ENCODE peak calls at places on chromosomes 12 and 14, in eight cellular contexts. One of them, this sample, is unnamed.

GRCh38 chr12:80551897-80552296 is 107.9 kb downstream of the PTPRQ start:
- DNase-seq in left ventricle myocardium inferior: no peak
- DNase-seq in brain microvascular endothelial cell: peak
- DNase-seq in stomach: no peak
- DNase-seq in testis: no peak
- DNase-seq in H9: no peak
- DNase-seq in CD4-positive, alpha-beta T cell: no peak
- DNase-seq in prostate gland: no peak
- DNase-seq in this sample: no peak

GRCh38 chr12:50618864-50619609 is 114.3 kb downstream of the DIP2B start:
- DNase-seq in brain microvascular endothelial cell: peak
- DNase-seq in testis: no peak
- DNase-seq in left ventricle myocardium inferior: no peak
- DNase-seq in CD4-positive, alpha-beta T cell: no peak
- DNase-seq in H9: no peak
- DNase-seq in prostate gland: no peak
- DNase-seq in stomach: no peak
- DNase-seq in this sample: no peak

GRCh38 chr12:53231859-53232640 is at the start of gene RARG:
- DNase-seq in brain microvascular endothelial cell: no peak
- DNase-seq in prostate gland: peak
- DNase-seq in testis: no peak
- DNase-seq in CD4-positive, alpha-beta T cell: peak
- DNase-seq in left ventricle myocardium inferior: peak
- DNase-seq in stomach: peak
- DNase-seq in H9: peak
- DNase-seq in this sample: peak

GRCh38 chr14:76760331-76761197 is 704 bp upstream of the VASH1 start:
- DNase-seq in H9: peak
- DNase-seq in brain microvascular endothelial cell: no peak
- DNase-seq in stomach: no peak
- DNase-seq in prostate gland: peak
- DNase-seq in CD4-positive, alpha-beta T cell: no peak
- DNase-seq in testis: peak
- DNase-seq in left ventricle myocardium inferior: no peak
- DNase-seq in this sample: no peak

GRCh38 chr14:99756796-99757195 is 36.4 kb upstream of the EML1 start:
- DNase-seq in left ventricle myocardium inferior: no peak
- DNase-seq in brain microvascular endothelial cell: no peak
- DNase-seq in CD4-positive, alpha-beta T cell: no peak
- DNase-seq in H9: no peak
- DNase-seq in testis: no peak
- DNase-seq in prostate gland: no peak
- DNase-seq in stomach: no peak
- DNase-seq in this sample: no peak

GRCh38 chr12:30847259-30847658 is 79.3 kb upstream of the TSPAN11 start:
- DNase-seq in CD4-positive, alpha-beta T cell: no peak
- DNase-seq in prostate gland: peak
- DNase-seq in testis: no peak
- DNase-seq in H9: peak
- DNase-seq in left ventricle myocardium inferior: no peak
- DNase-seq in stomach: no peak
- DNase-seq in brain microvascular endothelial cell: peak
- DNase-seq in this sample: no peak

GRCh38 chr14:36520601-36521525 is 831 bp upstream of the NKX2-1 start:
- DNase-seq in testis: no peak
- DNase-seq in CD4-positive, alpha-beta T cell: no peak
- DNase-seq in H9: peak
- DNase-seq in stomach: peak
- DNase-seq in brain microvascular endothelial cell: no peak
- DNase-seq in prostate gland: no peak
- DNase-seq in left ventricle myocardium inferior: no peak
- DNase-seq in this sample: no peak

GRCh38 chr12:113582521-113583218 is 111.0 kb upstream of the LHX5 start:
- DNase-seq in brain microvascular endothelial cell: no peak
- DNase-seq in testis: no peak
- DNase-seq in CD4-positive, alpha-beta T cell: no peak
- DNase-seq in H9: no peak
- DNase-seq in left ventricle myocardium inferior: no peak
- DNase-seq in stomach: no peak
- DNase-seq in prostate gland: no peak
- DNase-seq in this sample: no peak

GRCh38 chr12:6193853-6194815 is 6.1 kb upstream of the CD9 start:
- DNase-seq in prostate gland: no peak
- DNase-seq in left ventricle myocardium inferior: no peak
- DNase-seq in CD4-positive, alpha-beta T cell: no peak
- DNase-seq in H9: peak
- DNase-seq in brain microvascular endothelial cell: no peak
- DNase-seq in stomach: peak
- DNase-seq in testis: no peak
- DNase-seq in this sample: no peak

GRCh38 chr14:77707355-77707723 is 484 bp downstream of the ALKBH1 start:
- DNase-seq in prostate gland: peak
- DNase-seq in left ventricle myocardium inferior: no peak
- DNase-seq in H9: no peak
- DNase-seq in CD4-positive, alpha-beta T cell: no peak
- DNase-seq in brain microvascular endothelial cell: peak
- DNase-seq in testis: peak
- DNase-seq in stomach: no peak
- DNase-seq in this sample: peak

GRCh38 chr12:108839011-108839889 is 18.1 kb downstream of the SSH1 start:
- DNase-seq in left ventricle myocardium inferior: peak
- DNase-seq in H9: no peak
- DNase-seq in prostate gland: peak
- DNase-seq in CD4-positive, alpha-beta T cell: no peak
- DNase-seq in brain microvascular endothelial cell: no peak
- DNase-seq in testis: peak
- DNase-seq in stomach: no peak
- DNase-seq in this sample: no peak

GRCh38 chr14:73762375-73762822 is 48.2 kb upstream of the PNMA1 start:
- DNase-seq in prostate gland: no peak
- DNase-seq in stomach: no peak
- DNase-seq in left ventricle myocardium inferior: no peak
- DNase-seq in testis: no peak
- DNase-seq in brain microvascular endothelial cell: no peak
- DNase-seq in H9: no peak
- DNase-seq in CD4-positive, alpha-beta T cell: no peak
- DNase-seq in this sample: no peak

GRCh38 chr14:38536376-38537038 is 280.6 kb upstream of the CLEC14A start:
- DNase-seq in brain microvascular endothelial cell: no peak
- DNase-seq in H9: no peak
- DNase-seq in CD4-positive, alpha-beta T cell: no peak
- DNase-seq in testis: no peak
- DNase-seq in prostate gland: no peak
- DNase-seq in stomach: no peak
- DNase-seq in left ventricle myocardium inferior: no peak
- DNase-seq in this sample: no peak

GRCh38 chr14:68308695-68309094 is 484.2 kb downstream of the ZFP36L1 start:
- DNase-seq in brain microvascular endothelial cell: no peak
- DNase-seq in testis: no peak
- DNase-seq in stomach: no peak
- DNase-seq in CD4-positive, alpha-beta T cell: no peak
- DNase-seq in H9: no peak
- DNase-seq in left ventricle myocardium inferior: no peak
- DNase-seq in prostate gland: no peak
- DNase-seq in this sample: no peak

GRCh38 chr14:68309121-68309520 is 483.7 kb downstream of the ZFP36L1 start:
- DNase-seq in testis: no peak
- DNase-seq in H9: no peak
- DNase-seq in prostate gland: no peak
- DNase-seq in left ventricle myocardium inferior: no peak
- DNase-seq in CD4-positive, alpha-beta T cell: no peak
- DNase-seq in brain microvascular endothelial cell: no peak
- DNase-seq in stomach: no peak
- DNase-seq in this sample: no peak

GRCh38 chr14:68306934-68307758 is 485.7 kb downstream of the ZFP36L1 start:
- DNase-seq in prostate gland: peak
- DNase-seq in CD4-positive, alpha-beta T cell: no peak
- DNase-seq in H9: no peak
- DNase-seq in brain microvascular endothelial cell: no peak
- DNase-seq in left ventricle myocardium inferior: no peak
- DNase-seq in testis: no peak
- DNase-seq in stomach: peak
- DNase-seq in this sample: no peak

GRCh38 chr14:68307769-68308168 is 485.1 kb downstream of the ZFP36L1 start:
- DNase-seq in prostate gland: peak
- DNase-seq in testis: no peak
- DNase-seq in CD4-positive, alpha-beta T cell: no peak
- DNase-seq in H9: no peak
- DNase-seq in left ventricle myocardium inferior: no peak
- DNase-seq in brain microvascular endothelial cell: no peak
- DNase-seq in stomach: no peak
- DNase-seq in this sample: no peak

GRCh38 chr14:68309631-68310030 is 483.2 kb downstream of the ZFP36L1 start:
- DNase-seq in left ventricle myocardium inferior: no peak
- DNase-seq in H9: no peak
- DNase-seq in testis: no peak
- DNase-seq in prostate gland: no peak
- DNase-seq in stomach: no peak
- DNase-seq in brain microvascular endothelial cell: no peak
- DNase-seq in CD4-positive, alpha-beta T cell: no peak
- DNase-seq in this sample: no peak
- H3K27ac ChIP-seq in left ventricle myocardium inferior: peak
- H3K27ac ChIP-seq in H9: no peak
- H3K27ac ChIP-seq in testis: no peak
- H3K27ac ChIP-seq in prostate gland: peak
- H3K27ac ChIP-seq in stomach: peak
- H3K27ac ChIP-seq in brain microvascular endothelial cell: no peak
- H3K27ac ChIP-seq in CD4-positive, alpha-beta T cell: no peak
- H3K27ac ChIP-seq in this sample: no peak

DNA sequence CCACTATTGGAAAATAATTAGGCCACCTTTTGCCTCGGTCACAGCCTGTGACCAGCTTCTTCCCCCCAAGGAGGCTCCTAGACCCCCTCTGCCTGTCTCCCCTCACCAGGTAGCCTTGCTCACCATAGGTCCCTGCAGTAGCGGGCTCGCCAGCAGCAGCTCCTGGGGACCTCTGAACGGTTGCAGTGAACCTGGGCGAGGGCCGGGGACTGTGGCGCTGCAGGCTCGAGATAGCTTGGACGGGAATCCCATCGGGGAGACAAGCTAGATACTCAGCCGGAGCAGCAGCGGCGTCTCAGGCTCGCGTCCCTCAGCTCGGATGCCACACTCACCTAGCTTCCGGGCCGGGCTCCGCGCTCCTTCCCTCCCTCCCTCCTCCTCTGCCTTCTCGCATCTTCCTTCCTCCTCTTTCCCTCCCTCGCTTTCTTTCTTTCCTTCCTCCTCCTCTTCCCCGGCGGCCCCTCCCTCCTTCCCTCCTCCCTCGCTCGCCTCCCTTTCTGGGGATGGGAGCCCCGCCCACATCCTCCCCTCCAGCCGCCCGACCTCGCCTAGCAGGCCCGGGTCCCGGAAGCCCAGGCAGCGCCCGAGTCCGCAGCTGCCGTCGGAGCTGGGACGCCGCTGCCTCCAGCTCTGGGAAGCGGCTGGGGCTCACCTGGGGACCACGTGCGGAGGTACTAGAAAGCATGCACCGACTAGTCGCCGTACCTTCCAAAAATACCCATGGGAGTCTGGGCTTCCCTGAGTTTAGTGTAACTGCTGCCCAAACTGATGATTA is at the start of gene BMP4:
- DNase-seq in prostate gland: peak
- DNase-seq in stomach: peak
- DNase-seq in left ventricle myocardium inferior: peak
- DNase-seq in testis: peak
- DNase-seq in H9: peak
- DNase-seq in CD4-positive, alpha-beta T cell: no peak
- DNase-seq in brain microvascular endothelial cell: peak
- DNase-seq in this sample: no peak
- H3K27ac ChIP-seq in prostate gland: peak
- H3K27ac ChIP-seq in stomach: peak
- H3K27ac ChIP-seq in left ventricle myocardium inferior: peak
- H3K27ac ChIP-seq in testis: no peak
- H3K27ac ChIP-seq in H9: no peak
- H3K27ac ChIP-seq in CD4-positive, alpha-beta T cell: no peak
- H3K27ac ChIP-seq in brain microvascular endothelial cell: no peak
- H3K27ac ChIP-seq in this sample: no peak

GRCh38 chr12:27289414-27289813 is 43.2 kb upstream of the BMAL2 start:
- DNase-seq in left ventricle myocardium inferior: no peak
- DNase-seq in H9: no peak
- DNase-seq in testis: no peak
- DNase-seq in brain microvascular endothelial cell: no peak
- DNase-seq in CD4-positive, alpha-beta T cell: no peak
- DNase-seq in prostate gland: no peak
- DNase-seq in stomach: no peak
- DNase-seq in this sample: no peak

GRCh38 chr12:27290501-27291168 is 42.0 kb upstream of the BMAL2 start:
- DNase-seq in CD4-positive, alpha-beta T cell: no peak
- DNase-seq in stomach: no peak
- DNase-seq in H9: no peak
- DNase-seq in testis: no peak
- DNase-seq in left ventricle myocardium inferior: no peak
- DNase-seq in prostate gland: no peak
- DNase-seq in brain microvascular endothelial cell: no peak
- DNase-seq in this sample: no peak

GRCh38 chr12:27292718-27293117 is 39.9 kb upstream of the BMAL2 start:
- DNase-seq in H9: no peak
- DNase-seq in prostate gland: no peak
- DNase-seq in left ventricle myocardium inferior: no peak
- DNase-seq in stomach: no peak
- DNase-seq in brain microvascular endothelial cell: no peak
- DNase-seq in CD4-positive, alpha-beta T cell: no peak
- DNase-seq in testis: no peak
- DNase-seq in this sample: no peak

GRCh38 chr12:27293463-27293862 is 39.2 kb upstream of the BMAL2 start:
- DNase-seq in left ventricle myocardium inferior: peak
- DNase-seq in prostate gland: peak
- DNase-seq in stomach: peak
- DNase-seq in CD4-positive, alpha-beta T cell: no peak
- DNase-seq in testis: peak
- DNase-seq in H9: no peak
- DNase-seq in brain microvascular endothelial cell: peak
- DNase-seq in this sample: no peak

GRCh38 chr12:27291862-27292261 is 40.8 kb upstream of the BMAL2 start:
- DNase-seq in left ventricle myocardium inferior: no peak
- DNase-seq in prostate gland: no peak
- DNase-seq in CD4-positive, alpha-beta T cell: no peak
- DNase-seq in stomach: no peak
- DNase-seq in brain microvascular endothelial cell: no peak
- DNase-seq in H9: no peak
- DNase-seq in testis: peak
- DNase-seq in this sample: no peak
- H3K27ac ChIP-seq in left ventricle myocardium inferior: peak
- H3K27ac ChIP-seq in prostate gland: no peak
- H3K27ac ChIP-seq in CD4-positive, alpha-beta T cell: no peak
- H3K27ac ChIP-seq in stomach: peak
- H3K27ac ChIP-seq in brain microvascular endothelial cell: no peak
- H3K27ac ChIP-seq in H9: no peak
- H3K27ac ChIP-seq in testis: peak
- H3K27ac ChIP-seq in this sample: no peak

DNA sequence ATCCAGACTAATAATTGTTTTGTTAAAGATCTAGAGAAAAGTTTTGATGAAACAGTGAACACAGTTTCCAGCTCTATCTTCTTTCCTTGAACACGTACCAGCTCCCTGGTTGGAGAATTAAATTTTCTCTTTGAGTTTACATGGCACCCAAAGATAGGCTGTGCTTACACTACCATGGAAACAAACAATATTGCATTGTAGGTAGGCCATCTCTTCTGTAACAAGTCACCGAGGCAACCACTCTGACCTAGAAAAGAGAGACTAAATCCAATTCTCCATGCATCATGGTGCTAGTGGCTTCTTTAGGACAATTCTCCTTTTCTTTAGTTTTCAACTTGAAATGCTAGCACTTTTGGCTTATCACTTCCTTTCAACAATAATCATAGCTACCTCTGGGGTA is 9.9 kb downstream of the BMAL2 start:
- DNase-seq in left ventricle myocardium inferior: no peak
- DNase-seq in H9: no peak
- DNase-seq in brain microvascular endothelial cell: no peak
- DNase-seq in stomach: no peak
- DNase-seq in prostate gland: no peak
- DNase-seq in CD4-positive, alpha-beta T cell: no peak
- DNase-seq in testis: no peak
- DNase-seq in this sample: no peak
- H3K27ac ChIP-seq in left ventricle myocardium inferior: no peak
- H3K27ac ChIP-seq in H9: no peak
- H3K27ac ChIP-seq in brain microvascular endothelial cell: peak
- H3K27ac ChIP-seq in stomach: no peak
- H3K27ac ChIP-seq in prostate gland: no peak
- H3K27ac ChIP-seq in CD4-positive, alpha-beta T cell: no peak
- H3K27ac ChIP-seq in testis: no peak
- H3K27ac ChIP-seq in this sample: no peak